ENCODE peak calls at places on chromosomes 12 and 14, in nine cellular contexts. D is GM12865, S is cardiac fibroblast, Q is thoracic aorta, X is AG04450, G is dorsolateral prefrontal cortex, N is tibial nerve, Z is adipocyte, B is aorta. J is an unnamed sample.

GRCh38 chr12:19179986-19180385 is 50.5 kb downstream of the PLEKHA5 start:
- DNase-seq in X (no peak), S (no peak), Z (no peak), D (no peak), Q (no peak), B (no peak), N (no peak), G (no peak), J (no peak)

GRCh38 chr14:96614528-96614927 is 112.3 kb downstream of the PAPOLA start:
- DNase-seq in B (no peak), Z (no peak), Q (no peak), D (no peak), S (no peak), G (no peak), X (no peak), N (no peak), J (no peak)

GRCh38 chr12:84656705-84657104 is 255.9 kb downstream of the SLC6A15 start:
- DNase-seq in X (no peak), G (no peak), Q (no peak), S (no peak), N (no peak), B (no peak), D (no peak), Z (no peak), J (no peak)

GRCh38 chr14:105474478-105475268 is at the start of gene CRIP2:
- DNase-seq in X (no peak), D (no peak), B (peak; percentile 68), S (peak; percentile 57), Q (no peak), N (no peak), G (no peak), Z (peak; percentile 78), J (no peak)

GRCh38 chr12:5708371-5708770 is 236.7 kb downstream of the ANO2 start:
- DNase-seq in G (no peak), X (no peak), Q (no peak), B (no peak), D (no peak), N (no peak), S (no peak), Z (no peak), J (no peak)

GRCh38 chr12:96350982-96351381 is 49.3 kb downstream of the CDK17 start:
- DNase-seq in X (no peak), N (no peak), S (no peak), D (peak; percentile 28), B (no peak), G (no peak), Z (no peak), Q (no peak), J (no peak)

GRCh38 chr14:22886500-22887259 is 3.7 kb downstream of the REM2 start:
- DNase-seq in Z (peak; percentile 80), G (no peak), D (peak; percentile 95), Q (peak; percentile 25), N (peak; percentile 29), B (peak; percentile 81), S (peak; percentile 65), X (no peak), J (no peak)

GRCh38 chr12:27732281-27732680 is 21.6 kb downstream of the MRPS35 start:
- DNase-seq in S (no peak), X (no peak), Z (no peak), Q (no peak), G (no peak), B (no peak), D (peak; percentile 37), N (no peak), J (no peak)

GRCh38 chr14:89481167-89481566 is 64.1 kb upstream of the FOXN3 start:
- DNase-seq in G (no peak), Z (no peak), D (no peak), S (no peak), B (peak; percentile 83), Q (no peak), N (peak; percentile 54), X (no peak), J (no peak)

GRCh38 chr12:95963104-95963503 is 20.0 kb downstream of the AMDHD1 start:
- DNase-seq in X (no peak), D (peak; percentile 28), S (no peak), Q (no peak), Z (no peak), G (no peak), B (no peak), N (no peak), J (no peak)

GRCh38 chr12:113929312-113929989 is 36.7 kb downstream of the RBM19 start:
- DNase-seq in Z (no peak), D (no peak), N (no peak), X (no peak), S (no peak), Q (no peak), B (no peak), G (no peak), J (no peak)

GRCh38 chr12:22477894-22478287 is 66.5 kb downstream of the C2CD5 start:
- DNase-seq in X (no peak), Q (no peak), B (no peak), G (no peak), N (no peak), D (peak; percentile 12), S (peak; percentile 69), Z (no peak), J (no peak)

GRCh38 chr14:101122114-101122854 is 218.8 kb upstream of the RTL1 start:
- DNase-seq in X (no peak), G (peak; percentile 30), B (no peak), N (peak; percentile 4), D (no peak), Q (no peak), S (no peak), Z (no peak), J (no peak)

GRCh38 chr12:132579747-132580146 is 30.6 kb downstream of the LRCOL1 start:
- DNase-seq in B (no peak), Q (no peak), S (no peak), D (no peak), X (no peak), Z (no peak), G (no peak), N (peak; percentile 59), J (no peak)

GRCh38 chr14:106417224-106418049 is 891.1 kb downstream of the TMEM121 start:
- DNase-seq in X (no peak), B (peak; percentile 67), Q (no peak), S (no peak), N (peak; percentile 11), Z (no peak), G (no peak), D (peak; percentile 93), J (no peak)

GRCh38 chr12:31018106-31018890 is 55.4 kb upstream of the DDX11 start:
- DNase-seq in S (no peak), X (no peak), Q (no peak), Z (no peak), B (no peak), N (no peak), D (no peak), G (peak; percentile 20), J (no peak)

GRCh38 chr12:101935769-101936741 is 58.7 kb downstream of the DRAM1 start:
- DNase-seq in X (peak; percentile 93), N (peak; percentile 77), D (peak; percentile 94), S (peak; percentile 98), G (no peak), Q (no peak), Z (peak; percentile 93), B (peak; percentile 56), J (no peak)

GRCh38 chr12:45286621-45287020 is 70.7 kb downstream of the ANO6 start:
- DNase-seq in Z (no peak), X (no peak), Q (no peak), N (no peak), S (no peak), B (no peak), D (no peak), G (no peak), J (no peak)

GRCh38 chr12:45289245-45290217 is 73.6 kb downstream of the ANO6 start:
- DNase-seq in S (no peak), B (no peak), G (no peak), Q (no peak), D (no peak), N (no peak), X (no peak), Z (no peak), J (no peak)

GRCh38 chr12:45291518-45291917 is 75.6 kb downstream of the ANO6 start:
- DNase-seq in B (no peak), Q (no peak), D (no peak), N (no peak), G (no peak), S (no peak), X (no peak), Z (no peak), J (no peak)

GRCh38 chr12:45292486-45293195 is 76.7 kb downstream of the ANO6 start:
- DNase-seq in S (no peak), D (no peak), B (no peak), Z (no peak), N (no peak), X (no peak), Q (no peak), G (no peak), J (no peak)

GRCh38 chr12:45290218-45290609 is 74.3 kb downstream of the ANO6 start:
- DNase-seq in Z (peak; percentile 83), D (no peak), Q (no peak), S (peak; percentile 80), X (peak; percentile 49), N (no peak), B (no peak), G (no peak), J (peak; percentile 29)
- H3K4me3 ChIP-seq in Z (peak overlapping the region; percentile 50), D (no peak overlapping the region), Q (no peak overlapping the region), S (no peak overlapping the region), X (no peak overlapping the region), N (no peak overlapping the region), B (no peak overlapping the region), G (no peak overlapping the region), J (no peak overlapping the region)

GRCh38 chr12:110689601-110690430 is 901 bp upstream of the HVCN1 start:
- DNase-seq in S (no peak), N (peak; percentile 9), Z (peak; percentile 6), Q (no peak), X (no peak), G (no peak), B (peak; percentile 64), D (peak; percentile 93), J (no peak)
- H3K4me3 ChIP-seq in S (peak overlapping the region; percentile 42), N (peak overlapping the region; percentile 67), Z (peak overlapping the region; percentile 71), Q (peak overlapping the region; percentile 82), X (peak overlapping the region; percentile 59), G (peak overlapping the region; percentile 74), B (peak overlapping the region; percentile 44), D (peak overlapping the region; percentile 77), J (peak overlapping the region; percentile 21)

DNA sequence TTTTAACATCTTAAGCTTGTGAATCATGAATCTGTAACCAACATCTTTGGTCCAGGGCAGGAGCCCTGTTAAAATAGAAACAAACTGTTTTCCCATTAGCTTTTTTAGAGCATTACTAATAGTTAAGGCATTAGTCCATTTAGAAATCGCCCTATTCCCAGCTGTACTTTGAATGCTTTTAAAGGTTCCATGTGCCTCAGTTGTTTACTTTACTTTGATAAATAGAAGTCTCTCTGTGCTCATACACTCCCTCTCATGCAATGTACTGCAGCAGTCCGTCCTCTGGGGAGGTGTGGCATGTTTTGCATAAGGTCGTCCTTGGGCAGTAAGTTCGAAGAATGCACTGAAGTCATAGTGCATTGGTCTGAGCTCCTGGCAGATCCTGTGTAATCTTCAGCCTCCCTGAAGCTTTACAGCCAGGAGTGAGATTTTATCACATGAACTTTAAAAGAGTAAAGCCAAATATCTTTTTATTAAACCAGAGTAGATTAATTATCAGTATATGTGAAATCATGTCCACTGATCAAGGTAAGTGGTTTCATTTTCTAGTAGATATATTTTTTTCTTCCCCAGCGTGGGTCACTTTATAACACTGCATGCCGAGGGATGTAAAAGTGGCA is 134.7 kb downstream of the FGD4 start:
- DNase-seq in N (peak; percentile 53), X (peak; percentile 95), Q (peak; percentile 52), B (peak; percentile 73), G (no peak), Z (peak; percentile 86), D (peak; percentile 38), S (peak; percentile 83), J (peak; percentile 70)
- H3K4me3 ChIP-seq in N (peak overlapping the region; percentile 29), X (peak overlapping the region; percentile 61), Q (peak overlapping the region; percentile 78), B (peak overlapping the region; percentile 79), G (peak overlapping the region; percentile 61), Z (peak overlapping the region; percentile 82), D (peak overlapping the region; percentile 27), S (peak overlapping the region; percentile 44), J (peak overlapping the region; percentile 32)

GRCh38 chr14:75280448-75280830 is 1.8 kb downstream of the FOS start:
- DNase-seq in Z (peak; percentile 48), B (no peak), D (no peak), G (no peak), Q (no peak), X (no peak), S (peak; percentile 83), N (no peak), J (no peak)
- H3K4me3 ChIP-seq in Z (peak overlapping the region; percentile 95), B (peak overlapping the region; percentile 50), D (no peak overlapping the region), G (peak overlapping the region; percentile 89), Q (peak overlapping the region; percentile 88), X (peak overlapping the region; percentile 90), S (peak overlapping the region; percentile 99), N (peak overlapping the region; percentile 82), J (peak overlapping the region; percentile 90)